ENCODE peak calls at places on chromosomes 13 and 19, in four cellular contexts. M is esophagus squamous epithelium, L is midbrain, T is AG08396. N is an unnamed sample.

GRCh38 chr19:34184880-34185491 is 12.7 kb downstream of the LSM14A start:
- DNase-seq in T (no peak), L (no peak), M (no peak), N (no peak)

GRCh38 chr13:64672751-64673150 is 2557.4 kb downstream of the PCDH9 start:
- DNase-seq in M (no peak), T (no peak), L (no peak), N (no peak)

GRCh38 chr19:4220188-4220587 is 9.1 kb upstream of the EBI3 start:
- DNase-seq in T (no peak), M (no peak), L (no peak), N (no peak)

GRCh38 chr19:31783592-31783991 is 434.4 kb upstream of the TSHZ3 start:
- DNase-seq in T (no peak), L (no peak), M (no peak), N (no peak)

GRCh38 chr19:40523322-40524047 is 53.2 kb upstream of the SHKBP1 start:
- DNase-seq in L (no peak), M (no peak), T (peak; percentile 81), N (no peak)

GRCh38 chr19:29878973-29879654 is 62.9 kb upstream of the URI1 start:
- DNase-seq in T (peak; percentile 74), M (no peak), L (no peak), N (no peak)

GRCh38 chr13:79943633-79944032 is 397.3 kb downstream of the SPRY2 start:
- DNase-seq in M (no peak), L (no peak), T (no peak), N (no peak)

GRCh38 chr19:40279120-40279551 is 6.0 kb downstream of the AKT2 start:
- DNase-seq in L (peak; percentile 42), M (no peak), T (no peak), N (no peak)

GRCh38 chr13:93496985-93497673 is 270.5 kb downstream of the GPC6 start:
- DNase-seq in M (no peak), L (no peak), T (no peak), N (no peak)

GRCh38 chr19:10388957-10389356 is 8.6 kb upstream of the TYK2 start:
- DNase-seq in T (peak; percentile 73), M (no peak), L (peak; percentile 84), N (no peak)

GRCh38 chr13:99941086-99941485 is 30.5 kb downstream of the ZIC5 start:
- DNase-seq in M (no peak), T (no peak), L (no peak), N (no peak)

GRCh38 chr19:7883796-7884570 is 4.3 kb upstream of the LRRC8E start:
- DNase-seq in L (no peak), T (no peak), M (no peak), N (no peak)

GRCh38 chr19:50522881-50523280 is 9.2 kb upstream of the ASPDH start:
- DNase-seq in L (no peak), T (no peak), M (no peak), N (no peak)

GRCh38 chr19:41323430-41324125 is 13.6 kb downstream of the CCDC97 start:
- DNase-seq in L (no peak), M (no peak), T (peak; percentile 95), N (no peak)

GRCh38 chr19:7386308-7386707 is 37.6 kb downstream of the ARHGEF18 start:
- DNase-seq in T (no peak), L (no peak), M (no peak), N (no peak)

GRCh38 chr19:9735986-9736385 is 32.6 kb downstream of the ZNF846 start:
- DNase-seq in L (no peak), M (no peak), T (no peak), N (no peak)

GRCh38 chr13:24693862-24694471 is 13.8 kb downstream of the ATP12A start:
- DNase-seq in L (peak; percentile 27), M (no peak), T (peak; percentile 73), N (no peak)

GRCh38 chr19:55350620-55351315 is 3.8 kb downstream of the COX6B2 start:
- DNase-seq in T (no peak), L (no peak), M (no peak), N (no peak)

GRCh38 chr19:43675269-43675879 is 5.4 kb upstream of the PLAUR start:
- DNase-seq in T (no peak), L (no peak), M (no peak), N (no peak)

GRCh38 chr19:45098521-45099464 is 5.8 kb downstream of the PPP1R37 start:
- DNase-seq in M (no peak), L (peak; percentile 73), T (no peak), N (no peak)

GRCh38 chr13:39047560-39047959 is 9.3 kb downstream of the NHLRC3 start:
- DNase-seq in M (no peak), L (no peak), T (no peak), N (no peak)

GRCh38 chr13:25963681-25964080 is 88.1 kb downstream of the SHISA2 start:
- DNase-seq in L (peak; percentile 23), T (no peak), M (no peak), N (no peak)

GRCh38 chr13:33711441-33711840 is 106.5 kb upstream of the RFC3 start:
- DNase-seq in L (no peak), T (no peak), M (no peak), N (no peak)

GRCh38 chr13:104043184-104043583 is 977.0 kb upstream of the SLC10A2 start:
- DNase-seq in T (no peak), L (no peak), M (no peak), N (no peak)

GRCh38 chr13:112781287-112781686 is 91.4 kb downstream of the ATP11A start:
- DNase-seq in M (no peak), T (no peak), L (no peak), N (no peak)

GRCh38 chr19:3179739-3180293 is 1.2 kb downstream of the S1PR4 start:
- DNase-seq in T (no peak), L (no peak), M (no peak), N (no peak)

GRCh38 chr13:74070065-74070464 is 64.1 kb downstream of the KLF12 start:
- DNase-seq in L (no peak), M (no peak), T (no peak), N (no peak)

GRCh38 chr19:4914736-4915501 is 5.6 kb downstream of the UHRF1 start:
- DNase-seq in T (peak; percentile 74), L (no peak), M (peak; percentile 19), N (no peak)

GRCh38 chr13:101728021-101728420 is 275.5 kb downstream of the ITGBL1 start:
- DNase-seq in M (no peak), T (no peak), L (no peak), N (no peak)

GRCh38 chr19:1854542-1855039 is 6.3 kb upstream of the REXO1 start:
- DNase-seq in M (no peak), T (no peak), L (no peak), N (no peak)

N was measured in SIG-M5.